ENCODE peak calls at places on chromosomes 5 and 9, in five cellular contexts. R, Z, X, C and S are unnamed samples.

GRCh38 chr5:173868096-173868879 is 19.9 kb upstream of the CPEB4 start:
- DNase-seq in C (no peak), R (no peak), Z (no peak), X (no peak), S (no peak)

GRCh38 chr5:55618318-55618717 is 83.6 kb upstream of the PLPP1 start:
- DNase-seq in X (no peak), C (no peak), Z (no peak), R (no peak), S (no peak)

GRCh38 chr5:171122372-171122771 is 186.7 kb upstream of the TLX3 start:
- DNase-seq in R (no peak), C (no peak), X (no peak), Z (peak), S (no peak)

GRCh38 chr5:133113331-133114061 is 61.7 kb downstream of the HSPA4 start:
- DNase-seq in X (no peak), R (peak), Z (no peak), C (no peak), S (peak)

GRCh38 chr5:8686707-8687106 is 817.8 kb downstream of the MTRR start:
- DNase-seq in X (no peak), Z (no peak), R (no peak), C (no peak), S (no peak)

GRCh38 chr5:150434502-150434901 is 15.0 kb downstream of the RPS14 start:
- DNase-seq in R (no peak), C (no peak), Z (no peak), X (no peak), S (no peak)

GRCh38 chr9:127224883-127225739 is 39.5 kb upstream of the GARNL3 start:
- DNase-seq in R (peak), C (peak), Z (peak), X (peak), S (peak)

GRCh38 chr5:154587123-154587725 is 109.2 kb upstream of the HAND1 start:
- DNase-seq in R (no peak), C (no peak), X (no peak), Z (no peak), S (no peak)

GRCh38 chr9:127803507-127804352 is 1.0 kb downstream of the FPGS start:
- DNase-seq in C (no peak), X (no peak), R (no peak), Z (peak), S (no peak)

GRCh38 chr5:177023247-177023703 is 779 bp downstream of the ZNF346 start:
- DNase-seq in R (no peak), Z (no peak), C (no peak), X (no peak), S (no peak)

GRCh38 chr9:131727184-131727785 is 12.6 kb downstream of the RAPGEF1 start:
- DNase-seq in X (no peak), Z (peak), C (no peak), R (no peak), S (no peak)

GRCh38 chr9:95005276-95006141 is 279.0 kb downstream of the AOPEP start:
- DNase-seq in R (no peak), C (peak), X (peak), Z (no peak), S (no peak)

GRCh38 chr9:104575451-104575850 is 6.5 kb downstream of the OR13C8 start:
- DNase-seq in R (no peak), X (no peak), Z (no peak), C (no peak), S (no peak)

GRCh38 chr5:1460054-1460682 is 14.9 kb upstream of the SLC6A3 start:
- DNase-seq in R (no peak), X (no peak), C (no peak), Z (no peak), S (no peak)

GRCh38 chr5:149735066-149735465 is 5.0 kb downstream of the PPARGC1B start:
- DNase-seq in C (no peak), R (no peak), X (no peak), Z (no peak), S (no peak)

GRCh38 chr5:109250080-109250479 is 159.7 kb downstream of the PJA2 start:
- DNase-seq in Z (no peak), C (no peak), R (no peak), X (no peak), S (no peak)

GRCh38 chr9:125700791-125701190 is 6.2 kb downstream of the MAPKAP1 start:
- DNase-seq in X (no peak), R (peak), C (no peak), Z (no peak), S (no peak)

GRCh38 chr5:137629646-137630045 is 106.2 kb downstream of the KLHL3 start:
- DNase-seq in R (no peak), X (no peak), Z (no peak), C (peak), S (no peak)

GRCh38 chr9:35729700-35730485 is 2.1 kb downstream of the TLN1 start:
- DNase-seq in X (no peak), C (no peak), Z (no peak), R (peak), S (peak)

GRCh38 chr5:124902097-124902821 is 155.8 kb upstream of the ZNF608 start:
- DNase-seq in R (no peak), Z (peak), X (no peak), C (no peak), S (no peak)

GRCh38 chr9:137028281-137029057 is 432 bp upstream of the ABCA2 start:
- DNase-seq in R (peak), Z (no peak), C (peak), X (peak), S (peak)

GRCh38 chr9:93058357-93059096 is at the start of gene SUSD3:
- DNase-seq in C (peak), X (no peak), R (peak), Z (peak), S (peak)

GRCh38 chr5:60668715-60669304 is 31.2 kb downstream of the DEPDC1B start:
- DNase-seq in C (no peak), R (no peak), X (no peak), Z (no peak), S (no peak)

GRCh38 chr5:76960004-76960625 is 7.3 kb downstream of the CRHBP start:
- DNase-seq in R (no peak), C (no peak), Z (no peak), X (no peak), S (no peak)

GRCh38 chr5:159849437-159850191 is 66.7 kb upstream of the ADRA1B start:
- DNase-seq in Z (no peak), R (no peak), X (no peak), C (no peak), S (no peak)

GRCh38 chr9:134428559-134428958 is 102.3 kb downstream of the RXRA start:
- DNase-seq in R (no peak), C (no peak), X (no peak), Z (no peak), S (no peak)